ENCODE peak calls at places on chromosome 13, in ten cellular contexts. S is WTC11; V is stimulated activated CD8-positive, alpha-beta memory T cell treated with anti-CD3 and anti-CD28 coated beads, Interleukin-7, amount 100 ng/mL, for 1 hour; J is AG08395; Q is nucleus accumbens; M is CD8-positive, alpha-beta memory T cell; C is amygdala; G is small intestine; Y is NCI-H524; R is GM04504. A is an unnamed sample.

GRCh38 chr13:112814905-112815585 is 125.2 kb downstream of the ATP11A start:
- DNase-seq in Q (no peak), J (peak; percentile 80), M (no peak), R (peak; percentile 19), Y (no peak), G (no peak), C (no peak), S (no peak), V (no peak), A (no peak)

GRCh38 chr13:24228852-24229458 is 68.4 kb downstream of the SPATA13 start:
- DNase-seq in Y (peak; percentile 79), S (peak; percentile 22), V (no peak), G (peak; percentile 69), M (peak; percentile 36), C (no peak), R (peak; percentile 26), J (peak; percentile 69), Q (no peak), A (peak; percentile 70)

GRCh38 chr13:91111476-91112190 is 235.9 kb upstream of the MIR17HG start:
- DNase-seq in R (no peak), V (no peak), G (no peak), C (no peak), M (no peak), Y (peak; percentile 17), S (no peak), J (no peak), Q (no peak), A (no peak)

GRCh38 chr13:40987606-40988280 is 31.4 kb downstream of the ELF1 start:
- DNase-seq in S (no peak), R (no peak), V (no peak), C (no peak), J (no peak), G (no peak), Q (no peak), M (no peak), Y (peak; percentile 7), A (no peak)

GRCh38 chr13:33251131-33251629 is 34.4 kb downstream of the STARD13 start:
- DNase-seq in J (peak; percentile 91), R (peak; percentile 96), C (no peak), Q (no peak), Y (no peak), V (no peak), G (no peak), M (no peak), S (no peak), A (no peak)

GRCh38 chr13:112466132-112467025 is 90.2 kb downstream of the SPACA7 start:
- DNase-seq in Y (no peak), S (no peak), C (no peak), Q (no peak), G (no peak), J (no peak), M (no peak), V (no peak), R (no peak), A (no peak)

GRCh38 chr13:46179576-46180368 is 2.2 kb downstream of the LCP1 start:
- DNase-seq in C (no peak), Q (no peak), V (peak; percentile 56), S (no peak), J (no peak), Y (no peak), G (peak; percentile 43), M (peak; percentile 73), R (no peak), A (no peak)

GRCh38 chr13:41179593-41180250 is 14.6 kb downstream of the KBTBD7 start:
- DNase-seq in J (peak; percentile 3), C (no peak), Q (no peak), S (no peak), G (no peak), R (peak; percentile 24), Y (no peak), M (no peak), V (no peak), A (no peak)

GRCh38 chr13:107562222-107562621 is 653.1 kb downstream of the LIG4 start:
- DNase-seq in G (no peak), Y (no peak), C (no peak), M (no peak), Q (no peak), R (no peak), S (no peak), V (no peak), J (no peak), A (no peak)

GRCh38 chr13:22074403-22074802 is 403.5 kb downstream of the FGF9 start:
- DNase-seq in G (no peak), Y (no peak), S (no peak), C (no peak), J (no peak), V (no peak), M (no peak), R (no peak), Q (no peak), A (no peak)

GRCh38 chr13:76735641-76736040 is 150.6 kb downstream of the KCTD12 start:
- DNase-seq in C (no peak), G (no peak), S (no peak), Y (no peak), J (no peak), R (no peak), M (no peak), Q (no peak), V (no peak), A (no peak)

GRCh38 chr13:64278493-64278892 is 2862.8 kb upstream of the PCDH20 start:
- DNase-seq in G (no peak), V (no peak), Y (no peak), S (no peak), R (no peak), C (no peak), J (peak; percentile 2), M (no peak), Q (no peak), A (no peak)

GRCh38 chr13:98389319-98389718 is 187.6 kb downstream of the STK24 start:
- DNase-seq in Q (no peak), V (no peak), M (no peak), G (no peak), R (no peak), J (no peak), C (no peak), Y (no peak), S (no peak), A (no peak)

GRCh38 chr13:102729560-102730275 is 34.9 kb upstream of the METTL21C start:
- DNase-seq in V (no peak), C (no peak), M (no peak), Y (no peak), Q (no peak), J (no peak), G (peak; percentile 7), S (no peak), R (no peak), A (no peak)

GRCh38 chr13:33186851-33187250 is 98.7 kb downstream of the STARD13 start:
- DNase-seq in G (peak; percentile 66), S (no peak), C (no peak), J (no peak), R (no peak), M (no peak), V (no peak), Q (no peak), Y (no peak), A (no peak)

GRCh38 chr13:26377038-26377437 is 123.1 kb downstream of the CDK8 start:
- DNase-seq in Y (peak; percentile 51), M (no peak), J (peak; percentile 22), C (no peak), Q (no peak), R (peak; percentile 3), G (peak; percentile 18), S (peak; percentile 60), V (no peak), A (peak; percentile 60)

GRCh38 chr13:47519626-47520025 is 481.4 kb downstream of the SUCLA2 start:
- DNase-seq in S (no peak), Q (no peak), Y (no peak), V (no peak), R (no peak), M (no peak), J (no peak), C (no peak), G (no peak), A (no peak)

GRCh38 chr13:19978830-19979437 is 20.4 kb downstream of the ZMYM2 start:
- DNase-seq in R (no peak), V (no peak), S (no peak), J (no peak), G (no peak), C (no peak), Y (no peak), M (no peak), Q (no peak), A (no peak)

GRCh38 chr13:43698743-43699142 is 88.0 kb downstream of the ENOX1 start:
- DNase-seq in M (no peak), R (peak; percentile 24), J (peak; percentile 49), Q (no peak), V (no peak), S (no peak), G (no peak), C (no peak), Y (no peak), A (no peak)

GRCh38 chr13:26517931-26518330 is 39.6 kb upstream of the WASF3 start:
- DNase-seq in M (no peak), Q (no peak), R (no peak), J (no peak), S (no peak), C (no peak), G (no peak), Y (peak; percentile 70), V (no peak), A (no peak)

GRCh38 chr13:99656843-99657506 is 155.7 kb downstream of the TM9SF2 start:
- DNase-seq in C (no peak), R (no peak), Q (no peak), V (no peak), J (no peak), Y (peak; percentile 18), S (no peak), G (peak; percentile 30), M (peak; percentile 73), A (no peak)